ENCODE peak calls at places on chromosomes 16 and 17, in four cellular contexts. G, H, K and V are unnamed samples.

GRCh38 chr16:48914070-48914469 is 304.1 kb upstream of the N4BP1 start:
- DNase-seq in G (no peak), H (no peak), K (no peak), V (no peak)

GRCh38 chr17:79706931-79707382 is 23.8 kb upstream of the ENPP7 start:
- DNase-seq in G (no peak), H (no peak), K (no peak), V (no peak)

GRCh38 chr17:79073706-79074088 is 927 bp upstream of the ENGASE start:
- DNase-seq in G (no peak), H (no peak), K (no peak), V (no peak)

GRCh38 chr17:19421926-19422325 is 10.9 kb downstream of the RNF112 start:
- DNase-seq in G (no peak), H (no peak), K (no peak), V (no peak)

GRCh38 chr17:39591958-39592954 is 15.5 kb downstream of the NEUROD2 start:
- DNase-seq in G (no peak), H (peak), K (no peak), V (no peak)

GRCh38 chr16:14399397-14400284 is 230.4 kb downstream of the PARN start:
- DNase-seq in G (peak), H (peak), K (no peak), V (no peak)

GRCh38 chr16:66881014-66881417 is 701 bp downstream of the PDP2 start:
- DNase-seq in G (no peak), H (peak), K (no peak), V (no peak)

GRCh38 chr16:14186007-14186953 is 115.2 kb downstream of the MRTFB start:
- DNase-seq in G (no peak), H (peak), K (no peak), V (no peak)

GRCh38 chr17:46964315-46965265 is 14.5 kb downstream of the RPRML start:
- DNase-seq in G (no peak), H (no peak), K (no peak), V (no peak)

GRCh38 chr17:47850692-47851573 is at the start of gene SP6:
- DNase-seq in G (peak), H (peak), K (peak), V (peak)

GRCh38 chr17:73043686-73044581 is 48.6 kb downstream of the SLC39A11 start:
- DNase-seq in G (no peak), H (no peak), K (no peak), V (no peak)

GRCh38 chr16:22264786-22265185 is 32.4 kb upstream of the POLR3E start:
- DNase-seq in G (no peak), H (no peak), K (no peak), V (no peak)

GRCh38 chr17:74892013-74892841 is 1.2 kb downstream of the FADS6 start:
- DNase-seq in G (no peak), H (no peak), K (no peak), V (peak)

GRCh38 chr17:44830359-44831269 is 527 bp upstream of the GJC1 start:
- DNase-seq in G (no peak), H (peak), K (peak), V (no peak)

DNA sequence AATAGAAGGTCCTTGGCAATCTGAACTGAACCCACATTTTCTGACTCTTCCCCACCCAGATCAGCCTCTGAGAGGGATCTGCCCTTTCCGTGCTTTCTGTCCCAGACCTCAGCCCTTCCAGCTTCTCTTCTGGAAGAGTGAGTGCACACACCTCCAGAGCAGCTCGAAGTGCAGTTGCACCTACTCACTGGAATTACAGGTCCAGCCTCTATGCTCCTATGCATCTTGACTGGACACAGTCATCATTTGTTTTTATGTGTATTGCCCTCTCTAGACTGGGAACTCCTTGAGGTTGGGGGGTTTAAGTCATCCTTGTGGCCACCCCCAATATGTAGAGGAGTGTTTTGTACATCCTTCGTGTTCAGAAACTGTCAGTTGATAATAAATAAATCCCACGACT is 81.9 kb downstream of the CDK5R1 start:
- DNase-seq in G (no peak), H (no peak), K (no peak), V (no peak)
- TF ChIP-seq POLR2A in G (no peak), H (no peak), K (no peak), V (no peak)

DNA sequence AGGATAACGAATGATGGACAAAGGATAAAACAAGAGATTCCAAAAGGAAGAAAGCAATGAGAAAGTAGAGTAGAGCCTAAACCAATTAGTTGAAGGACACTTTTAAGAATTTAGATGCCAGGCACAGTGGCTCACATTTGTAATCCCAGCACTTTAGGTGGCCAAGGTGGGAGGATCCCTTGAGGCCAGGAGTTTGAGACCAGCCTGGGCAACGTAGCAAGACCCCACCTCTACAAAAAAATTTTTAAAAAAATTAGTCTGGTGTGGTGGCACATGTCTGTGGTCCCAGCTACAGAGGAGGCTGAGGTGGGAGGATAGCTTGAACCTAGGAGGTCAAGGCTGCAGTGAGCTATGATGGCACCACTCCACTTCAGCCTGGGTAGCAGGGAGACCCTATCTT is 20.0 kb downstream of the ABCA10 start:
- DNase-seq in G (no peak), H (no peak), K (no peak), V (no peak)
- TF ChIP-seq POLR2A in G (no peak), H (no peak), K (no peak), V (no peak)

GRCh38 chr17:31566992-31567373 is 175.5 kb downstream of the RAB11FIP4 start:
- DNase-seq in G (no peak), H (no peak), K (no peak), V (no peak)

GRCh38 chr17:31564291-31564690 is 172.8 kb downstream of the RAB11FIP4 start:
- DNase-seq in G (no peak), H (no peak), K (no peak), V (no peak)

GRCh38 chr17:31566247-31566991 is 174.9 kb downstream of the RAB11FIP4 start:
- DNase-seq in G (no peak), H (no peak), K (peak), V (no peak)

GRCh38 chr17:31565652-31566051 is 174.2 kb downstream of the RAB11FIP4 start:
- DNase-seq in G (no peak), H (no peak), K (no peak), V (no peak)

DNA sequence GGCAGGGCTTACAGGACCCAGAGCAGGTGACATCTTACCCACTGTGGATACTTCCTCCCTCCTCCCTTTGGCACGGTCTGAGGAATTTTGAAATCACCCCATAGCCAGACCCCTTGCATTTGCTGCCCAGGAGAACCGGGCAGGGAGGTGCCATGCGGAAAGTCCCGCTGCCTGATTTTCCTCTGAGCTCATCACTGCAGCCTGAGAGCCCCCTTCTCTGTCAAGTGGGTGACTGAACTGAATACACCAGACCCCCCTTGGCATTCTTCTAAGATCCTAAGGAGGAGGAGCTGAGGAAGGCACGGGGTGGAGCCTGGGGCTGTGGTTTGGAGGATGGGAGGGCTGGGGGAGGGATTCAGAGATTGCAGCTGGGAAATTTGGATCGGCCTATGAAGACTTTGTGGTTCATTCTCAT is 173.4 kb downstream of the RAB11FIP4 start:
- DNase-seq in G (no peak), H (no peak), K (no peak), V (peak)
- TF ChIP-seq POLR2A in G (no peak), H (no peak), K (no peak), V (no peak)

DNA sequence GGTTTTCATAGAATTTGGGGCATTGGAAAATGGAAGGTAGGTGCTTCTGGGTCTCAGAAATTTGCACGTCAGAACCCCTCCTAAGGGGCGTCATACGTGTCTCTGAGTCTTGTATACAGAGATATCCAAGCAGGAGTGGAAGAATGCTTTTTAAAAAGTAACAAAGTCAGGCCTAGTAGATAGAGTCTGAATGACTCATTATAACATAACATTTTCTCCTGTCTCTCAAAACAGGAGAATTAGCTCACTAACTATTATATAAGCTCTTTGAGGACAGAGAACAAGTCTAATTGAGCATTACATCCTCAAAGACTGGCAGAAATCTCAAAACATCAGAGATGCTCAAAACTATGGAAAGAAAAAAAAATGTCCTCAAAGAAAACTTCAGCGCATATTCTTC is 86.1 kb upstream of the CCL2 start:
- DNase-seq in G (no peak), H (no peak), K (no peak), V (no peak)
- TF ChIP-seq POLR2A in G (no peak), H (no peak), K (no peak), V (no peak)

GRCh38 chr17:43430936-43431649 is 32.3 kb downstream of the ARL4D start:
- DNase-seq in G (no peak), H (no peak), K (no peak), V (no peak)

GRCh38 chr17:43431741-43432523 is 33.1 kb downstream of the ARL4D start:
- DNase-seq in G (no peak), H (peak), K (no peak), V (no peak)

GRCh38 chr17:43427362-43428043 is 28.7 kb downstream of the ARL4D start:
- DNase-seq in G (no peak), H (no peak), K (no peak), V (no peak)

GRCh38 chr17:43423777-43424455 is 25.1 kb downstream of the ARL4D start:
- DNase-seq in G (no peak), H (no peak), K (no peak), V (no peak)

GRCh38 chr17:43428524-43428923 is 29.7 kb downstream of the ARL4D start:
- DNase-seq in G (no peak), H (no peak), K (no peak), V (no peak)
- TF ChIP-seq POLR2A in G (no peak), H (no peak), K (no peak), V (no peak)

GRCh38 chr17:50779747-50780363 is 12.5 kb upstream of the ANKRD40CL start:
- DNase-seq in G (no peak), H (no peak), K (no peak), V (no peak)
- TF ChIP-seq POLR2A in G (no peak), H (no peak), K (no peak), V (no peak)

DNA sequence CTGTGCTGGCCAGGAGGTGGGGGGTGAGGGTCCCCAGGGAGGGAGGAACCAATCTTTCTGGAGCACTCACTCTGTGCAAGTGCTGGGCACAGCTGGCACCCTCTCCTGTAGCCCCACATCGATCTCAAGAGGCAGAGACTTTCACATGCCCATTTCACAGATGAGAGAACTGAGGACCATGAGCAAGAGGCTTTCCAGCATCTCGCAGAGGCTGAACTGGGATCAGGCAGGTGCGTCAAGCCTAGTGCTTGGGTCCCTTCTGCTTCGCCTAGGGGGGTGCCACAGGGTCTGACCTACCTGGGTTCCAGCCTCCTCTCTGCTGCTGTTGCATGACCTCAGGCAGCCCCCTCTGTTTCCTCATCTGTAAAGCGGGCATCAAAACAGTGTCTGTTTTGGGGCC is 1.3 kb upstream of the WFDC1 start:
- DNase-seq in G (no peak), H (no peak), K (no peak), V (no peak)
- TF ChIP-seq POLR2A in G (no peak), H (no peak), K (no peak), V (no peak)

DNA sequence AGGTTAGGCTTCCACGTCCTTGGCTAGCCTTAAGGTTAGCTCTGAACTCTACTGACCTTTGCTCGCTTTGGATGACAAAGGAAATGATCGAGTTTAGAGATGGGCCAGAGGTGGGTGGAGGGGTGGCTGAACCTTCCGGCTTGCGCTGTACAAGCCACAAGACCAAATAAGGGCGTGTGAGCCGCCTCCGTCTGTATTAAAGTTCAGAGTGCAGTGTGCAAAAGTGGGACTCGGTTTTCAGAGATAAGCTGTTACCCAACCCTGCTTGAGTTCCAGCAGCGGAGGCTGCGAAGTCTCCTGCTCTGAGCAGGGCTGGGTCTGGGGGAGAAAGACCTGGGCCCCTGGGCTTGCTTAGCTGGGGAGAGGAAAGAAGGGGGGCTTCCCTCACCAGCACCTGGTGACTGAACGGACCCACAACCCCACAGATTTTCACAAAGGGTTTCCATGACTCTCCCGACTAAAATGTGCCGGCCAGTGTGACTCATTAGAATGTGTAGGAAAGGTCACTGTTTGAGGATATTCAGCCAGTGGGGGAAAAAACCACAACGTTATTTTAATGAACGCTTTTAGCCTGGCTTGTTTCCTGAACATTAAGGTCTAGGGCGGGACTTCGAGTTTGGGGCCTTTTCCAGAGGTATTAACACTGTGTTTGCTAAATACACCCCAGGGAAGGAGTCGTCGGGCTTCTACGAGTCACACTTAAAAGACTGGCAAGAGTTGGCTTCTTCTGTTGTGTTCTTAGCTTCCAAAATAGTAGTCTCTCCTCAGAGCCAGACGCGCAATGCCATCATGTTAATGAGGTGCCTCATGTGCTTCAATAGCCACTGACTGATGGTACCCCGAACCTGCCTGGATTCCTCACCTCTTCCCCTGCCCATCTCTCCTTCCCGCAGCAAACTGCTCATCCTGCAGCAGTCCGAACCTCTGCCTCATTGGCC is 67.0 kb downstream of the CENPV start:
- DNase-seq in G (peak), H (peak), K (peak), V (peak)
- TF ChIP-seq POLR2A in G (no peak), H (peak), K (no peak), V (no peak)

GRCh38 chr17:59695943-59696681 is 11.1 kb downstream of the PTRH2 start:
- DNase-seq in G (no peak), H (no peak), K (no peak), V (no peak)
- TF ChIP-seq POLR2A in G (no peak), H (peak), K (no peak), V (no peak)

DNA sequence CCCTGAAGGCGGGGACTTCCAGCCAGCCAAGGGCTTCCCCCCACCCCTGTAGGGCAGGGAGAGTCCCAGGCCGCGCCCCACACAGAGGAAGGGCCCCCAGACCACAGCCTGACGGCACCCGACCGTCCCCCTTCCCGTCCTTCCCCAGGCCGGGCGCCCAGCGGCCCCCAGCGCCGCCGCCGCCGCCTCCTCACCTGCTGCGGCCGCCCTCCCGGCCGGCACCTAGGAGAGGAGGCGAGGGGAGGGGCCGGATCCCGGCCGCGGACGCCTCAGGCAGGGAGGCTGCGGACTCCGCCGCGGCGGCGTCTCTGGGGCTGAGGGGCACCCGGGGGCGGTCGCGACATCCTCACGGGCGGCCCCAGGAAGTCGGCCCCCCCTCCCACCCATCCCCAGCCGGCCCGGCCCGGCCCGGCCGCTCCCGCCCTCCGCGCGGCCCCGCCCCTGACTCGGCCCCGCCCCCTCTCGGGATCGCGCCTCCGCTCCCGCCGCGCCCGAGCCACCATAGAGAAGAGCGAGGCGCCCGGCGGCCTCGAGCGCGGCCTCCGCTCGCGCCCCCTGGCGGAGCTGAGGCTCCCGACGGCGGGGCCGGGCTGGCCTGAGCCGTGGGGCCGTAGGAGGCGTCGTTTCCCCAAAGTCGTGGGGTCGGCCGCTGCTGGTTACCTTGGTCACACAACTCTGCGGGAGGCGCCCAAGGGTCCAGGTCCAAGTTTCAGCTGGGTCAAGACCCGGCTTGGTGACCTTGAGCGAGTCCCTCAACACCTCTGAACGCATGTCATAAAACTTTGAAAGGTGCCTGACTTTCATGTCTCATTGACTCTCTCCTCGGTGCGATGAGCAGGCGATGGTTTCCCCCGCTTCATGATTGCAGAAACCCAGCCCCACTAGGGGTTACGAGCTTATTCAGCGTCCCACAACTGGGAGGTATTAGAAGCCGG is 25.7 kb upstream of the RFFL start:
- DNase-seq in G (peak), H (peak), K (peak), V (peak)
- TF ChIP-seq POLR2A in G (peak), H (peak), K (no peak), V (peak)